ENCODE peak calls at places on chromosome 13, in six cellular contexts. B is lower leg skin, U is H9, T is upper lobe of right lung, O is fibroblast of lung, P is GM10248. R is an unnamed sample.

GRCh38 chr13:78786399-78786879 is 127.5 kb upstream of the OBI1 start:
- DNase-seq in T (no peak), B (no peak), P (no peak), U (no peak), O (no peak), R (no peak)

GRCh38 chr13:40568246-40568645 is 98.2 kb downstream of the FOXO1 start:
- DNase-seq in T (no peak), B (no peak), P (no peak), U (no peak), O (no peak), R (no peak)

GRCh38 chr13:40992678-40993077 is 26.4 kb downstream of the ELF1 start:
- DNase-seq in P (no peak), B (no peak), T (no peak), O (no peak), U (no peak), R (no peak)

GRCh38 chr13:46866150-46866549 is 30.7 kb downstream of the HTR2A start:
- DNase-seq in B (peak; percentile 16), P (peak; percentile 10), O (peak; percentile 21), U (peak; percentile 58), T (peak; percentile 86), R (peak; percentile 52)

GRCh38 chr13:113337556-113337955 is 26.4 kb downstream of the GRTP1 start:
- DNase-seq in O (no peak), B (no peak), T (no peak), U (peak; percentile 88), P (no peak), R (no peak)

GRCh38 chr13:35833031-35833430 is 298.2 kb downstream of the DCLK1 start:
- DNase-seq in B (no peak), O (no peak), T (no peak), U (no peak), P (no peak), R (no peak)

GRCh38 chr13:37392389-37392788 is 206.2 kb downstream of the POSTN start:
- DNase-seq in T (no peak), P (no peak), B (no peak), O (no peak), U (no peak), R (no peak)

GRCh38 chr13:52127378-52127777 is 1.5 kb downstream of the NEK5 start:
- DNase-seq in T (no peak), U (no peak), P (no peak), O (peak; percentile 94), B (no peak), R (no peak)

GRCh38 chr13:104143760-104144406 is 1077.7 kb upstream of the SLC10A2 start:
- DNase-seq in B (no peak), T (no peak), O (peak; percentile 1), P (no peak), U (peak; percentile 29), R (no peak)

GRCh38 chr13:39326471-39326870 is 276.5 kb downstream of the LHFPL6 start:
- DNase-seq in U (no peak), B (no peak), O (no peak), T (no peak), P (no peak), R (no peak)

GRCh38 chr13:98264877-98265276 is 87.8 kb upstream of the RNF113B start:
- DNase-seq in O (no peak), T (no peak), U (no peak), P (no peak), B (no peak), R (no peak)

GRCh38 chr13:19184176-19184575 is 2.6 kb upstream of the TUBA3C start:
- DNase-seq in U (no peak), O (no peak), T (no peak), B (no peak), P (no peak), R (no peak)

GRCh38 chr13:79646880-79647279 is 165.9 kb downstream of the NDFIP2 start:
- DNase-seq in B (no peak), P (no peak), T (no peak), O (no peak), U (no peak), R (no peak)

GRCh38 chr13:81304121-81304659 is 963.3 kb upstream of the SPRY2 start:
- DNase-seq in B (no peak), U (no peak), T (no peak), P (no peak), O (no peak), R (no peak)

GRCh38 chr13:49784886-49785570 is 7.5 kb downstream of the KPNA3 start:
- DNase-seq in T (no peak), B (no peak), O (no peak), U (no peak), P (no peak), R (no peak)

GRCh38 chr13:36163809-36164308 is 32.7 kb upstream of the DCLK1 start:
- DNase-seq in B (peak; percentile 44), U (no peak), P (no peak), T (peak; percentile 87), O (peak; percentile 96), R (no peak)

GRCh38 chr13:109816112-109816978 is 30.0 kb upstream of the IRS2 start:
- DNase-seq in O (peak; percentile 59), T (no peak), U (no peak), B (no peak), P (no peak), R (no peak)

GRCh38 chr13:25171517-25172302 is at the start of gene AMER2:
- DNase-seq in T (no peak), O (peak; percentile 11), P (peak; percentile 46), B (no peak), U (no peak), R (no peak)

GRCh38 chr13:28854657-28855056 is 34.5 kb downstream of the MTUS2 start:
- DNase-seq in O (no peak), T (no peak), U (peak; percentile 48), B (no peak), P (no peak), R (no peak)

GRCh38 chr13:51066091-51066831 is 44.8 kb downstream of the C13orf42 start:
- DNase-seq in B (no peak), T (no peak), U (no peak), O (peak; percentile 69), P (no peak), R (peak; percentile 56)
- TF ChIP-seq CTCF in B (no peak), T (no peak), U (no peak), O (no peak), P (no peak), R (no peak)

GRCh38 chr13:48155850-48156249 is 60.9 kb upstream of the MED4 start:
- DNase-seq in P (no peak), B (no peak), O (peak; percentile 73), U (no peak), T (no peak), R (no peak)

GRCh38 chr13:48154671-48155070 is 59.8 kb upstream of the MED4 start:
- DNase-seq in B (no peak), T (no peak), O (no peak), U (no peak), P (no peak), R (no peak)

GRCh38 chr13:48151766-48152165 is 56.9 kb upstream of the MED4 start:
- DNase-seq in T (no peak), U (no peak), P (no peak), O (peak; percentile 53), B (no peak), R (no peak)

GRCh38 chr13:48153186-48153585 is 58.3 kb upstream of the MED4 start:
- DNase-seq in B (no peak), U (no peak), P (no peak), O (no peak), T (no peak), R (no peak)

GRCh38 chr13:48151343-48151742 is 56.4 kb upstream of the MED4 start:
- DNase-seq in B (no peak), T (no peak), U (no peak), P (no peak), O (no peak), R (no peak)
- TF ChIP-seq CTCF in B (no peak), T (no peak), U (no peak), P (no peak), O (no peak), R (no peak)

GRCh38 chr13:101939370-101939769 is 462.5 kb downstream of the FGF14 start:
- DNase-seq in U (no peak), O (no peak), T (no peak), P (no peak), B (no peak), R (no peak)

GRCh38 chr13:101942535-101943157 is 459.2 kb downstream of the FGF14 start:
- DNase-seq in T (no peak), P (no peak), B (no peak), U (no peak), O (no peak), R (no peak)

GRCh38 chr13:101942038-101942437 is 459.8 kb downstream of the FGF14 start:
- DNase-seq in P (no peak), B (peak; percentile 22), T (no peak), O (peak; percentile 20), U (no peak), R (no peak)

GRCh38 chr13:101945435-101945834 is 456.4 kb downstream of the FGF14 start:
- DNase-seq in P (no peak), O (no peak), B (no peak), U (peak; percentile 56), T (no peak), R (no peak)

DNA sequence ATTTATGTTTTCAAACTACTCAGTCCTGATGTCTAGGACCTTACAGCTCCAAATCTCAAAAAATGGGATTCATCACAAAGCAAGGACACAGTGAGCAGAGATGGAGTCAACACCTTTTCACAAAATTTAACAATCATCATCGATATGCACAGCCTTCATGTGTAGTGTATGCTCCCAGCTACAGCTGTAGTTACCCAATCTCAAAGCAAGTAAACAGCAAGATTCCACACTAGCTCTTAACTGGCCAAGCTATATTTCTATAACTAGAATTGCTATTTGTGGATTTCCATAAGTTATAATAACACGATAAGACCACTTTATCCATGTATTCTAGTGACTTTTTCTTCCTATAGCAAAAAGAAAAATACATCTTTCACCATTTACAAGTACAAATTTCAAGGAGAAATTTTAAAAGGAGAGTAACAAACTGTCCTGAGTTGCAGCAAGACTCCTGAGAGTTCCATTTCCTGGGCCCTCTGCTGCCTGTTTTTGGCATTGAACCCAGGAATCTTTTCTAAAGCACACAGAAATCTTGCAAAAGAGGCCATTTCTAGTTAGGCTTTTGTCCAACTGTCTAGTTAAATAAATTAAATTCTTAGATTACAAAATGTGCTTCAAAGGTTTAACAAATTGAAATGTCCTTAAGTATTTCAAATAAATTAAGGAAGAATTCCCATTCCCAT is 460.6 kb downstream of the FGF14 start:
- DNase-seq in B (no peak), O (peak; percentile 2), U (no peak), T (no peak), P (no peak), R (no peak)
- TF ChIP-seq CTCF in B (no peak), O (peak; percentile 47), U (peak; percentile 58), T (peak; percentile 40), P (no peak), R (no peak)

DNA sequence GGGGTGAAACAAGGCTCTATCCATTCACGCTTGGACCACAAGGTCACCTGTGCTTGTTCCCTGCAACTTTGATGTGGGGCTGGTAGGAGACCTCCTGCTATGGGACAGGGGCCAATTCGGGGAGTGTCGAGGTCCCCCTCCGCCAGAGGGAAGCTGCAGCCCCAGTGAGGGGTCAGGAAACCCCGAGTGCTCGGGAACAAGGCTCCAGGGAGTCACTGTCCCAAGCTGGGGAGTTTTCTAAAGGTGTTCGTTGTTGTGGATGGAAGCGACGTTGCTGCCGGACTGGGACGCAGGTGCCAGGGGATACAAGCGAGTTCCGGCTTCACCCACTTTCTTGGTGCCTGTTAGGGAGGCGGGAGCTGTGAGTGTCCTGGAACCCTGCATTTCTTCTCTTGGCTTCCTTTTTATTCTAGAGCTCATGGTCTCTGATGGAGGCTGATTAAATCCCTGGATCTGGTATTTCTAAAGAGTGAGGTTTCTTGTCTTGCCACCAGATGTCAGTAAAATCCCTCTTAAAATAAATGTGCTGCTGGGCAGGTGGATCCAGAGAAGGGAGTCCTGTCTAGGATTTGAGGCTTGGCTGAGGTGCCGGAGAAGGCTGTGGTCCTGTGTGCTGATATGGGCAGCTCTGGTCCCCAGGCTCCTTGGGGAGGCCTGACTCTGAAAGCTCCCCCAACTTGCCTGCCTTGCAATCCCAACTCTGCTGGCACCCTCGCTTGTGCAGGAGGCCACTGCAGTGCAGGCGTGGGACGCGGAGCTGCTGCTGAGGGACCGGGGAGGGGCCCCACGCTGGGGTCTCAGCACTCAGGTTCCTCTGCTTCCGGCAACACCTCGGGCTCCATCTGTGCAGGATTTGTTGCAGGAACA is 153.9 kb downstream of the TEX29 start:
- DNase-seq in B (no peak), T (no peak), P (peak; percentile 63), O (peak; percentile 19), U (peak; percentile 64), R (no peak)
- TF ChIP-seq CTCF in B (no peak), T (peak; percentile 47), P (peak; percentile 42), O (peak; percentile 53), U (peak; percentile 78), R (no peak)